ENCODE peak calls at places on chromosome 9, in seven cellular contexts. K is ovary, O is stomach, V is tibial nerve, F is HepG2, W is GM12878, M is A549. N is an unnamed sample.

GRCh38 chr9:35619800-35620158 is 1.6 kb upstream of the CD72 start:
- DNase-seq in K (no peak), O (no peak), V (no peak), F (no peak), W (peak; percentile 55), M (no peak), N (no peak)

GRCh38 chr9:109098221-109098959 is 21.4 kb downstream of the TMEM245 start:
- DNase-seq in K (peak; percentile 56), O (no peak), V (no peak), F (peak; percentile 68), W (no peak), M (no peak), N (no peak)

GRCh38 chr9:125638646-125639045 is 68.4 kb downstream of the MAPKAP1 start:
- DNase-seq in K (no peak), O (no peak), V (no peak), F (no peak), W (no peak), M (no peak), N (no peak)

GRCh38 chr9:97635026-97635425 is 1.4 kb downstream of the NCBP1 start:
- DNase-seq in K (no peak), O (no peak), V (no peak), F (no peak), W (no peak), M (no peak), N (no peak)

GRCh38 chr9:81560851-81561732 is 128.3 kb downstream of the TLE1 start:
- DNase-seq in K (no peak), O (no peak), V (no peak), F (no peak), W (no peak), M (no peak), N (no peak)

GRCh38 chr9:19769213-19769612 is 19.6 kb downstream of the SLC24A2 start:
- DNase-seq in K (no peak), O (no peak), V (no peak), F (no peak), W (no peak), M (no peak), N (no peak)

GRCh38 chr9:133656211-133657119 is 20.3 kb downstream of the DBH start:
- DNase-seq in K (no peak), O (no peak), V (no peak), F (no peak), W (no peak), M (no peak), N (peak; percentile 69)

GRCh38 chr9:100511205-100511604 is 38.3 kb downstream of the TMEFF1 start:
- DNase-seq in K (no peak), O (no peak), V (no peak), F (no peak), W (no peak), M (no peak), N (no peak)

GRCh38 chr9:83544002-83544698 is 5.9 kb upstream of the FRMD3 start:
- DNase-seq in K (no peak), O (peak; percentile 29), V (no peak), F (peak; percentile 75), W (peak; percentile 8), M (peak; percentile 42), N (peak; percentile 28)

GRCh38 chr9:113572076-113572861 is 108.7 kb downstream of the RGS3 start:
- DNase-seq in K (peak; percentile 7), O (no peak), V (no peak), F (no peak), W (no peak), M (no peak), N (peak; percentile 8)

GRCh38 chr9:114906922-114907571 is 23.3 kb downstream of the TNFSF8 start:
- DNase-seq in K (no peak), O (no peak), V (no peak), F (peak; percentile 55), W (no peak), M (peak; percentile 49), N (no peak)

GRCh38 chr9:126517751-126518261 is 95.9 kb upstream of the LMX1B start:
- DNase-seq in K (no peak), O (no peak), V (no peak), F (no peak), W (no peak), M (no peak), N (no peak)

GRCh38 chr9:110303136-110303535 is 34.5 kb downstream of the TXNDC8 start:
- DNase-seq in K (no peak), O (no peak), V (no peak), F (no peak), W (no peak), M (no peak), N (no peak)

GRCh38 chr9:73370053-73370452 is 218.4 kb downstream of the ANXA1 start:
- DNase-seq in K (no peak), O (no peak), V (no peak), F (no peak), W (no peak), M (no peak), N (no peak)
- TF ChIP-seq EP300 in K (no peak), O (no peak), V (no peak), F (no peak), W (no peak), M (no peak), N (no peak)

GRCh38 chr9:30967484-30967883 is 1417.0 kb upstream of the ACO1 start:
- DNase-seq in K (no peak), O (no peak), V (no peak), F (no peak), W (no peak), M (no peak), N (no peak)
- TF ChIP-seq CTCF in K (no peak), O (no peak), V (no peak), F (peak; percentile 21), W (no peak), M (no peak), N (no peak)

DNA sequence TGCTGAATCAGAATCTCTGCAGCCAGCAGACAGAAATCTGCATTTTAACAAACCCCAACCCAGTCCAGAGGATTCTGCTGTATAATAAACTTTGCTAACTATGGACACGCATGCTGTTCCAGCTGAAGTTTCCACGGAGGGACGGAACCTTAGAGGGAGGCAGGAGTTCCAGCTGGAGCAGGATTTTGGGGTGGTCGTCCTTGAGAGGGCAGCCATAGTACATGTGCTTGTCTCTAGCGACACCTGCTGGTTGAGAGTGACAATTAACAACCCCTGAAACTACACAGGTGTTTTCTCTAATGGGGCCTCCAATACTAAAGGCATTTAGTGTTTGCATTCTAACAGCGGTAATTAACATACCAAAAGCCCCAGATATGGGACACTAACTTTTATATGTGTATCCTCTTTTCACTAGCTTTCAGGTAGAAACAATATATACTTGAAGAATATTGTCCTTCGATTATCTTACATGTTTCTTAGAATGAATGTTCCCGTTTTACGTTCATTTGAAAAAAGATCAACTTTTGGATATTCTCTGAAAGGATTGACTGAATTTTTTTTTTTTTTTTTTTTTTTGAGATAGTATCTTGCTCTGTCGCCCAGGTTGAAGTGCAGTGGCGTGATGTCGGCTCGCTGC is 32.4 kb upstream of the FSD1L start:
- DNase-seq in K (peak; percentile 73), O (peak; percentile 59), V (peak; percentile 77), F (peak; percentile 62), W (no peak), M (peak; percentile 59), N (no peak)
- H3K4me3 ChIP-seq in K (no peak overlapping the region), O (no peak overlapping the region), V (no peak overlapping the region), F (no peak overlapping the region), W (no peak overlapping the region), M (no peak overlapping the region), N (no peak overlapping the region)

GRCh38 chr9:3980771-3981170 is 319.1 kb downstream of the GLIS3 start:
- DNase-seq in K (peak; percentile 35), O (no peak), V (no peak), F (no peak), W (no peak), M (no peak), N (no peak)
- TF ChIP-seq EP300 in K (no peak), O (no peak), V (no peak), F (no peak), W (no peak), M (no peak), N (no peak)

DNA sequence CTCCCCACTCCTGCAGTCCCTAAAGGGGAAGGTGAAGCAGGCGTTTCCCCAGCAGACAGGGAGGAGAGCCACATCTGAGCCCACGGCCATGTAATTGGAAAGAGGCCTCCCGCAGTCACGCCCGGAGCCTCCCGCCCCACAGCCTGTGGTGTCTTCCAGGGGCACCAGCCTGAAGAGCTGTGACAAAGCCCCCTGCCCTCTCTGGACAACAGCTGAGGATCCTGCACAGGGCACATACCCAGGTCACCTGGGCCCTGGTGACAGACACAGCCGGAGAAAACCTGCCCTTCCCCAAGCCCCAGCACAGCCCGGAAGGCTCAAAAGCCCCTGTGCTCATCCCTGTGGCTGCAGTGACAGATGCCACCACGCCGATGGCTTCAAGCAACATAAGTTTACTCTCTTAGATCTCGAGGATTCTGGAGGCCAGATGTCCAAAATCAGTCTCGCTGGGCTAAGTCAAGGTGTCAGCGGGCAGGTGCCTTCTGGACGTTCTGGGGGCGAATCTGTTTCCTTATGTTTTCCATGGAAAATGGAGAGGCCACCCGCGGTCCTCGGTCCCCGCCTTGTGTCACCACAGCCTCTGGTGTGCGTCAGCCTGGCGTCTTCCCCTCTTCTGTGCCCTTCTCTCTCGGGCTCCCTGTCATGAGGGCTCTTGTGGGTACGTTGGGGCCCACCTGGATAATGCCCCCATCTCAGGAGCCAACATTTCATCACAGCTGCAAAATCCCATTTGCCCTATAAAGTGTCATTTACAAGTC is 71.5 kb downstream of the PSMB7 start:
- DNase-seq in K (no peak), O (no peak), V (no peak), F (no peak), W (no peak), M (no peak), N (no peak)
- TF ChIP-seq CTCF in K (no peak), O (no peak), V (no peak), F (no peak), W (no peak), M (no peak), N (no peak)

GRCh38 chr9:136644343-136644592 is 18.4 kb upstream of the EGFL7 start:
- DNase-seq in K (peak; percentile 58), O (peak; percentile 91), V (no peak), F (no peak), W (no peak), M (no peak), N (peak; percentile 95)

GRCh38 chr9:136644593-136645342 is 17.9 kb upstream of the EGFL7 start:
- DNase-seq in K (peak; percentile 40), O (peak; percentile 52), V (peak; percentile 72), F (peak; percentile 31), W (no peak), M (peak; percentile 88), N (peak; percentile 81)

GRCh38 chr9:136645343-136645902 is 17.3 kb upstream of the EGFL7 start:
- DNase-seq in K (no peak), O (no peak), V (no peak), F (no peak), W (no peak), M (no peak), N (peak; percentile 62)

GRCh38 chr9:136645903-136646754 is 16.6 kb upstream of the EGFL7 start:
- DNase-seq in K (peak; percentile 52), O (peak; percentile 64), V (no peak), F (peak; percentile 24), W (no peak), M (no peak), N (peak; percentile 63)

GRCh38 chr9:136643596-136644342 is 18.9 kb upstream of the EGFL7 start:
- DNase-seq in K (no peak), O (no peak), V (no peak), F (no peak), W (no peak), M (no peak), N (peak; percentile 64)
- H3K4me3 ChIP-seq in K (no peak overlapping the region), O (peak overlapping the region; percentile 18), V (no peak overlapping the region), F (peak overlapping the region; percentile 67), W (no peak overlapping the region), M (peak overlapping the region; percentile 32), N (peak overlapping the region; percentile 37)

GRCh38 chr9:33290247-33290993 is at the start of gene NFX1:
- DNase-seq in K (peak; percentile 99), O (peak; percentile 99), V (peak; percentile 98), F (peak; percentile 94), W (peak; percentile 94), M (peak; percentile 95), N (peak; percentile 98)
- TF ChIP-seq EP300 in K (peak; percentile 67), O (peak; percentile 3), V (peak; percentile 100), F (peak; percentile 48), W (no peak), M (no peak), N (no peak)